ENCODE peak calls at places on chromosomes 12 and 14, in seven cellular contexts. One of them, this sample, is unnamed.

GRCh38 chr14:55129428-55130193 is 559 bp downstream of the LGALS3 start:
- DNase-seq in cardiac fibroblast: peak; percentile 73
- DNase-seq in brain microvascular endothelial cell: peak; percentile 73
- DNase-seq in GM10248: peak; percentile 75
- DNase-seq in foreskin fibroblast: peak; percentile 79
- DNase-seq in natural killer cell: peak; percentile 63
- DNase-seq in testis: peak; percentile 67
- DNase-seq in this sample: peak; percentile 72

GRCh38 chr12:28190321-28191017 is at the start of gene CCDC91:
- DNase-seq in brain microvascular endothelial cell: peak; percentile 81
- DNase-seq in foreskin fibroblast: peak; percentile 92
- DNase-seq in testis: peak; percentile 93
- DNase-seq in cardiac fibroblast: peak; percentile 92
- DNase-seq in natural killer cell: peak; percentile 81
- DNase-seq in GM10248: peak; percentile 88
- DNase-seq in this sample: peak; percentile 87

GRCh38 chr14:92362781-92363235 is 39.8 kb downstream of the SLC24A4 start:
- DNase-seq in cardiac fibroblast: peak; percentile 19
- DNase-seq in GM10248: no peak
- DNase-seq in foreskin fibroblast: peak; percentile 63
- DNase-seq in natural killer cell: no peak
- DNase-seq in brain microvascular endothelial cell: peak; percentile 20
- DNase-seq in testis: no peak
- DNase-seq in this sample: no peak

GRCh38 chr12:91846466-91847055 is 299.1 kb downstream of the BTG1 start:
- DNase-seq in natural killer cell: no peak
- DNase-seq in brain microvascular endothelial cell: no peak
- DNase-seq in GM10248: no peak
- DNase-seq in foreskin fibroblast: peak; percentile 15
- DNase-seq in testis: no peak
- DNase-seq in cardiac fibroblast: peak; percentile 17
- DNase-seq in this sample: no peak

GRCh38 chr14:56490379-56490778 is 89.2 kb upstream of the TMEM260 start:
- DNase-seq in cardiac fibroblast: peak; percentile 59
- DNase-seq in natural killer cell: no peak
- DNase-seq in foreskin fibroblast: peak; percentile 58
- DNase-seq in GM10248: no peak
- DNase-seq in testis: no peak
- DNase-seq in brain microvascular endothelial cell: no peak
- DNase-seq in this sample: no peak

GRCh38 chr12:71306808-71307207 is 132.8 kb upstream of the LGR5 start:
- DNase-seq in foreskin fibroblast: no peak
- DNase-seq in testis: no peak
- DNase-seq in natural killer cell: no peak
- DNase-seq in brain microvascular endothelial cell: no peak
- DNase-seq in cardiac fibroblast: no peak
- DNase-seq in GM10248: no peak
- DNase-seq in this sample: no peak

GRCh38 chr12:50986961-50987737 is 34.8 kb downstream of the HIGD1C start:
- DNase-seq in testis: peak; percentile 58
- DNase-seq in cardiac fibroblast: peak; percentile 77
- DNase-seq in brain microvascular endothelial cell: peak; percentile 48
- DNase-seq in foreskin fibroblast: peak; percentile 88
- DNase-seq in natural killer cell: no peak
- DNase-seq in GM10248: peak; percentile 35
- DNase-seq in this sample: no peak

GRCh38 chr12:69688496-69689427 is 10.3 kb downstream of the BEST3 start:
- DNase-seq in GM10248: no peak
- DNase-seq in brain microvascular endothelial cell: peak; percentile 96
- DNase-seq in cardiac fibroblast: peak; percentile 89
- DNase-seq in natural killer cell: peak; percentile 15
- DNase-seq in foreskin fibroblast: peak; percentile 95
- DNase-seq in testis: peak; percentile 19
- DNase-seq in this sample: no peak

GRCh38 chr12:48852734-48853168 is 788 bp upstream of the DDX23 start:
- DNase-seq in foreskin fibroblast: no peak
- DNase-seq in GM10248: no peak
- DNase-seq in natural killer cell: no peak
- DNase-seq in cardiac fibroblast: no peak
- DNase-seq in brain microvascular endothelial cell: no peak
- DNase-seq in testis: no peak
- DNase-seq in this sample: no peak

GRCh38 chr14:75675265-75675960 is 14.4 kb downstream of the TTLL5 start:
- DNase-seq in foreskin fibroblast: no peak
- DNase-seq in testis: no peak
- DNase-seq in GM10248: no peak
- DNase-seq in natural killer cell: no peak
- DNase-seq in cardiac fibroblast: no peak
- DNase-seq in brain microvascular endothelial cell: no peak
- DNase-seq in this sample: no peak

DNA sequence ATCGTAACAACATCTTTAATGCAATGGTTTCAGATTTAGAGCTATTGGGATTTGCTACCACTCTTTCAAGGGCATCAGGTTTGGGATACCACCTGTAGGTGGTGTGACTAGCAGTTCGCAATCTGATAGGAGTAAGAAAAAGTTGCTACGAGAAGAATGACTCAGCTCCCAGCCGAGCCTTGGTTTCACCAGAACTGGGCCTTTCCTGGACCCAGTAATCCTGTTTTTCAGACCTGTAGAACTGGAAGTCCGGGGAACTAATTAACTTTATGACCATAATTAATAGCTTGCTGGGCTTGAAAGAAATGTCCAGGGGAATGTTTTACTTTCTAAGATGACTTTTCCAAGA is 770 bp downstream of the ABHD4 start:
- DNase-seq in brain microvascular endothelial cell: peak; percentile 53
- DNase-seq in foreskin fibroblast: peak; percentile 75
- DNase-seq in natural killer cell: no peak
- DNase-seq in GM10248: peak; percentile 43
- DNase-seq in testis: no peak
- DNase-seq in cardiac fibroblast: peak; percentile 54
- DNase-seq in this sample: no peak
- TF ChIP-seq CTCF in brain microvascular endothelial cell: peak; percentile 53
- TF ChIP-seq CTCF in foreskin fibroblast: peak; percentile 29
- TF ChIP-seq CTCF in natural killer cell: no peak
- TF ChIP-seq CTCF in GM10248: no peak
- TF ChIP-seq CTCF in testis: no peak
- TF ChIP-seq CTCF in cardiac fibroblast: peak; percentile 37
- TF ChIP-seq CTCF in this sample: peak; percentile 45

GRCh38 chr12:84508325-84508861 is 404.2 kb downstream of the SLC6A15 start:
- DNase-seq in cardiac fibroblast: peak; percentile 64
- DNase-seq in brain microvascular endothelial cell: peak; percentile 87
- DNase-seq in GM10248: no peak
- DNase-seq in foreskin fibroblast: peak; percentile 95
- DNase-seq in natural killer cell: no peak
- DNase-seq in testis: no peak
- DNase-seq in this sample: no peak
- TF ChIP-seq CTCF in cardiac fibroblast: peak; percentile 53
- TF ChIP-seq CTCF in brain microvascular endothelial cell: peak; percentile 80
- TF ChIP-seq CTCF in GM10248: no peak
- TF ChIP-seq CTCF in foreskin fibroblast: peak; percentile 63
- TF ChIP-seq CTCF in natural killer cell: no peak
- TF ChIP-seq CTCF in testis: peak; percentile 11
- TF ChIP-seq CTCF in this sample: peak; percentile 34

GRCh38 chr12:644818-645552 is 18.3 kb downstream of the NINJ2 start:
- DNase-seq in testis: peak; percentile 76
- DNase-seq in GM10248: no peak
- DNase-seq in natural killer cell: no peak
- DNase-seq in brain microvascular endothelial cell: no peak
- DNase-seq in cardiac fibroblast: peak; percentile 73
- DNase-seq in foreskin fibroblast: peak; percentile 10
- DNase-seq in this sample: no peak

GRCh38 chr12:644293-644639 is 19.0 kb downstream of the NINJ2 start:
- DNase-seq in testis: no peak
- DNase-seq in cardiac fibroblast: no peak
- DNase-seq in GM10248: no peak
- DNase-seq in natural killer cell: no peak
- DNase-seq in foreskin fibroblast: no peak
- DNase-seq in brain microvascular endothelial cell: no peak
- DNase-seq in this sample: no peak

GRCh38 chr12:646303-647038 is 16.8 kb downstream of the NINJ2 start:
- DNase-seq in brain microvascular endothelial cell: no peak
- DNase-seq in foreskin fibroblast: no peak
- DNase-seq in cardiac fibroblast: peak; percentile 57
- DNase-seq in testis: peak; percentile 83
- DNase-seq in GM10248: no peak
- DNase-seq in natural killer cell: no peak
- DNase-seq in this sample: no peak

GRCh38 chr12:647039-647712 is 16.1 kb downstream of the NINJ2 start:
- DNase-seq in natural killer cell: no peak
- DNase-seq in brain microvascular endothelial cell: no peak
- DNase-seq in foreskin fibroblast: no peak
- DNase-seq in GM10248: no peak
- DNase-seq in cardiac fibroblast: no peak
- DNase-seq in testis: no peak
- DNase-seq in this sample: no peak

DNA sequence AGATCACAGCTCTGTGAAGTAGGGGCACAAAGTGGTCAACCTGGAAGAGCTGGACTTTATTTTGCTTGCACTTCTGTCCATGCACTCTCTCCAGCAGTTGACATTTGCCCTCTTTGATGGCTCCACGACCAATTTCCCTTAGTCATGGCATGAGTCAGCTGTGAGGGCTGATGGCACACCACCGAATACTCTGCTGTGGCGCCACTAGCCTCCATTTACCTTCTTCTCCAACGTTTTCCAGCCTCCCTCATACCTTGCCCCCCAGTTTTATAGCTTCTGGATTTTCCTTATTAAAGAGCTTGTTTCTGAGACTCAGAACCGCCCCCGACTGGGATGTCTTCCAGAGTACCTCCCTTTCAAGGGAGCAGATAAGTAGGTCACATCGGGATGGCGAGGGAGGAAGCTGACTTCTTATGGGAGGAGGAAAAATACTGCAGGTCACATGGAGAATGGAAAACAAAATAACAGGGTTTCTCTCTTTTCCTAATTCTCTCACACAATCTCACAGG is 17.6 kb downstream of the NINJ2 start:
- DNase-seq in natural killer cell: no peak
- DNase-seq in brain microvascular endothelial cell: peak; percentile 58
- DNase-seq in GM10248: no peak
- DNase-seq in foreskin fibroblast: peak; percentile 71
- DNase-seq in cardiac fibroblast: peak; percentile 77
- DNase-seq in testis: peak; percentile 93
- DNase-seq in this sample: no peak
- TF ChIP-seq CTCF in natural killer cell: no peak
- TF ChIP-seq CTCF in brain microvascular endothelial cell: no peak
- TF ChIP-seq CTCF in GM10248: no peak
- TF ChIP-seq CTCF in foreskin fibroblast: no peak
- TF ChIP-seq CTCF in cardiac fibroblast: no peak
- TF ChIP-seq CTCF in testis: no peak
- TF ChIP-seq CTCF in this sample: no peak

DNA sequence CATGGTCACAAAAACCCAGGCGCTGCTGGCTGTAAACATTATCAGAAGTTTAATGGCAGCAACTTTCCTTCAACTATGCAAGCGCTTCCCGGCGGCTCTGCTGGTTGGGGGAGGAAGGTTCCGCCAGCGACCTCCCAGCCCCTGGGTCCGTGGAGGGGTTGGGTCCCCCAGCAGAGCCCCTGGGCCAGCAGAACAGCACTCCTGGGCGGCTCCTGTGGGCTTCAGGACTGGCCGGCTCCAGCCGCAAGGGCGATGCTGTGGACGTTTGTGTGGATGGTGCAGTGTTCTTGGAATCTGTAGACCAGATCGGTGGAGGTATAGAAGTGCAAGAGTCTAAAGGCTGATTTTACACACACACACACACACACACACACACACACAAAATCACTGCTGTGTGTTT is 25.9 kb downstream of the LRCOL1 start:
- DNase-seq in testis: no peak
- DNase-seq in foreskin fibroblast: no peak
- DNase-seq in cardiac fibroblast: no peak
- DNase-seq in GM10248: no peak
- DNase-seq in natural killer cell: no peak
- DNase-seq in brain microvascular endothelial cell: no peak
- DNase-seq in this sample: no peak
- TF ChIP-seq CTCF in testis: no peak
- TF ChIP-seq CTCF in foreskin fibroblast: no peak
- TF ChIP-seq CTCF in cardiac fibroblast: no peak
- TF ChIP-seq CTCF in GM10248: no peak
- TF ChIP-seq CTCF in natural killer cell: no peak
- TF ChIP-seq CTCF in brain microvascular endothelial cell: no peak
- TF ChIP-seq CTCF in this sample: no peak

GRCh38 chr12:10567813-10568212 is 45.6 kb downstream of the MAGOHB start:
- DNase-seq in foreskin fibroblast: no peak
- DNase-seq in cardiac fibroblast: no peak
- DNase-seq in GM10248: no peak
- DNase-seq in brain microvascular endothelial cell: no peak
- DNase-seq in testis: no peak
- DNase-seq in natural killer cell: no peak
- DNase-seq in this sample: no peak
- TF ChIP-seq CTCF in foreskin fibroblast: no peak
- TF ChIP-seq CTCF in cardiac fibroblast: no peak
- TF ChIP-seq CTCF in GM10248: no peak
- TF ChIP-seq CTCF in brain microvascular endothelial cell: no peak
- TF ChIP-seq CTCF in testis: no peak
- TF ChIP-seq CTCF in natural killer cell: no peak
- TF ChIP-seq CTCF in this sample: no peak

GRCh38 chr12:12195516-12195915 is 71.3 kb downstream of the LRP6 start:
- DNase-seq in cardiac fibroblast: no peak
- DNase-seq in GM10248: no peak
- DNase-seq in natural killer cell: no peak
- DNase-seq in brain microvascular endothelial cell: no peak
- DNase-seq in foreskin fibroblast: no peak
- DNase-seq in testis: no peak
- DNase-seq in this sample: no peak

GRCh38 chr12:12191008-12191407 is 75.8 kb downstream of the LRP6 start:
- DNase-seq in foreskin fibroblast: no peak
- DNase-seq in brain microvascular endothelial cell: no peak
- DNase-seq in GM10248: no peak
- DNase-seq in cardiac fibroblast: no peak
- DNase-seq in natural killer cell: no peak
- DNase-seq in testis: no peak
- DNase-seq in this sample: no peak

GRCh38 chr12:12194206-12194605 is 72.6 kb downstream of the LRP6 start:
- DNase-seq in GM10248: no peak
- DNase-seq in brain microvascular endothelial cell: peak; percentile 32
- DNase-seq in testis: no peak
- DNase-seq in natural killer cell: no peak
- DNase-seq in foreskin fibroblast: no peak
- DNase-seq in cardiac fibroblast: no peak
- DNase-seq in this sample: no peak

GRCh38 chr12:12185424-12185823 is 81.4 kb downstream of the LRP6 start:
- DNase-seq in natural killer cell: no peak
- DNase-seq in cardiac fibroblast: no peak
- DNase-seq in GM10248: no peak
- DNase-seq in foreskin fibroblast: no peak
- DNase-seq in brain microvascular endothelial cell: no peak
- DNase-seq in testis: no peak
- DNase-seq in this sample: no peak

GRCh38 chr12:12190087-12190809 is 76.6 kb downstream of the LRP6 start:
- DNase-seq in natural killer cell: no peak
- DNase-seq in GM10248: no peak
- DNase-seq in brain microvascular endothelial cell: peak; percentile 20
- DNase-seq in cardiac fibroblast: no peak
- DNase-seq in testis: no peak
- DNase-seq in foreskin fibroblast: no peak
- DNase-seq in this sample: no peak
- TF ChIP-seq CTCF in natural killer cell: no peak
- TF ChIP-seq CTCF in GM10248: no peak
- TF ChIP-seq CTCF in brain microvascular endothelial cell: no peak
- TF ChIP-seq CTCF in cardiac fibroblast: no peak
- TF ChIP-seq CTCF in testis: no peak
- TF ChIP-seq CTCF in foreskin fibroblast: no peak
- TF ChIP-seq CTCF in this sample: no peak

GRCh38 chr12:124492879-124493808 is 74.3 kb downstream of the NCOR2 start:
- DNase-seq in GM10248: no peak
- DNase-seq in foreskin fibroblast: no peak
- DNase-seq in natural killer cell: no peak
- DNase-seq in cardiac fibroblast: no peak
- DNase-seq in testis: no peak
- DNase-seq in brain microvascular endothelial cell: no peak
- DNase-seq in this sample: no peak
- TF ChIP-seq CTCF in GM10248: no peak
- TF ChIP-seq CTCF in foreskin fibroblast: no peak
- TF ChIP-seq CTCF in natural killer cell: no peak
- TF ChIP-seq CTCF in cardiac fibroblast: no peak
- TF ChIP-seq CTCF in testis: no peak
- TF ChIP-seq CTCF in brain microvascular endothelial cell: no peak
- TF ChIP-seq CTCF in this sample: no peak